ENCODE peak calls at places on chromosomes 6 and 20, in five cellular contexts. X, T, A, E and F are unnamed samples.

GRCh38 chr6:99543968-99544367 is 24.5 kb downstream of the CCNC start:
- DNase-seq in X (no peak), T (no peak), A (no peak), E (no peak), F (no peak)

GRCh38 chr20:3173582-3174441 is 463 bp upstream of the LZTS3 start:
- DNase-seq in X (peak), T (peak), A (peak), E (peak), F (peak)

GRCh38 chr6:46504242-46504641 is 13.0 kb upstream of the RCAN2 start:
- DNase-seq in X (no peak), T (no peak), A (no peak), E (no peak), F (no peak)

GRCh38 chr20:1326031-1326930 is 2.7 kb downstream of the SDCBP2 start:
- DNase-seq in X (no peak), T (no peak), A (peak), E (no peak), F (peak)

GRCh38 chr6:47571488-47571887 is 93.9 kb downstream of the CD2AP start:
- DNase-seq in X (no peak), T (no peak), A (no peak), E (no peak), F (no peak)

GRCh38 chr20:45904583-45905504 is 7.1 kb downstream of the PLTP start:
- DNase-seq in X (no peak), T (no peak), A (no peak), E (no peak), F (no peak)

GRCh38 chr20:50146732-50147662 is 6.5 kb downstream of the PEDS1 start:
- DNase-seq in X (no peak), T (no peak), A (no peak), E (no peak), F (peak)

GRCh38 chr6:41040101-41040910 is 1.3 kb upstream of the UNC5CL start:
- DNase-seq in X (no peak), T (no peak), A (peak), E (no peak), F (no peak)

GRCh38 chr6:34916348-34916967 is 27.4 kb downstream of the ANKS1A start:
- DNase-seq in X (no peak), T (no peak), A (no peak), E (no peak), F (no peak)

GRCh38 chr6:53327017-53327395 is 21.7 kb downstream of the ELOVL5 start:
- DNase-seq in X (no peak), T (no peak), A (peak), E (no peak), F (no peak)

GRCh38 chr6:114131943-114132342 is 161.0 kb upstream of the HDAC2 start:
- DNase-seq in X (no peak), T (no peak), A (no peak), E (no peak), F (no peak)

GRCh38 chr6:17919494-17919893 is 67.9 kb downstream of the KIF13A start:
- DNase-seq in X (no peak), T (no peak), A (no peak), E (no peak), F (no peak)

GRCh38 chr6:142802124-142802523 is 142.9 kb downstream of the HIVEP2 start:
- DNase-seq in X (no peak), T (no peak), A (peak), E (peak), F (peak)

GRCh38 chr20:50578061-50578777 is 68.0 kb downstream of the PTPN1 start:
- DNase-seq in X (no peak), T (no peak), A (no peak), E (no peak), F (peak)

GRCh38 chr6:54892831-54893230 is 46.3 kb downstream of the FAM83B start:
- DNase-seq in X (no peak), T (no peak), A (no peak), E (peak), F (peak)

GRCh38 chr6:161141173-161141572 is 132.7 kb downstream of the AGPAT4 start:
- DNase-seq in X (peak), T (no peak), A (no peak), E (no peak), F (no peak)

GRCh38 chr6:106870824-106871300 is 103.7 kb downstream of the CD24 start:
- DNase-seq in X (no peak), T (no peak), A (no peak), E (no peak), F (no peak)

DNA sequence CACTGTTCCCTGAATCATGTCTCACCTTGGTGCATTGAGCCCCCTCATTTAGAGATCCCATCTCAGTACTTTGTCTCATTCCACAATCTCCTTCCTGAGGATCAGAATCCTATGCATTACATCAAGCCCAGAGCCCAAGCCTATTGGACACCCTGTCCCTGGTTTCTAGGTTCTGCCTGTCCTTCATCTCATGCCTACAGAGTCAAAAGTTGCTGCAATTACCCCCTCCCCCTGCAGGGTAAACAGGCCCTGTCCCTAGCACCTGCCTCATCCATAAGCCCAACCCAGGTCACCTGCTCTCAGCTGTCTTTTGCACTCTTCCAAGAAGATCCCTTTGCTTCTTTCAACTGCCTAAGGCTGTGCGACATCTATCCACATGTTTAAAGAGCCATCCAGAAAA is 93.9 kb downstream of the SPTLC3 start:
- DNase-seq in X (no peak), T (no peak), A (no peak), E (no peak), F (no peak)
- TF ChIP-seq CTCF in X (no peak), T (no peak), A (no peak), E (no peak), F (no peak)

GRCh38 chr20:10672579-10673127 is 1.1 kb downstream of the JAG1 start:
- DNase-seq in X (peak), T (peak), A (peak), E (no peak), F (no peak)
- TF ChIP-seq POLR2A in X (no peak), T (no peak), A (no peak), E (no peak), F (no peak)

GRCh38 chr6:159533568-159533967 is 159.5 kb downstream of the SOD2 start:
- DNase-seq in X (no peak), T (no peak), A (no peak), E (no peak), F (no peak)
- H3K27ac ChIP-seq in X (no peak), T (no peak), A (no peak), E (no peak), F (no peak)

DNA sequence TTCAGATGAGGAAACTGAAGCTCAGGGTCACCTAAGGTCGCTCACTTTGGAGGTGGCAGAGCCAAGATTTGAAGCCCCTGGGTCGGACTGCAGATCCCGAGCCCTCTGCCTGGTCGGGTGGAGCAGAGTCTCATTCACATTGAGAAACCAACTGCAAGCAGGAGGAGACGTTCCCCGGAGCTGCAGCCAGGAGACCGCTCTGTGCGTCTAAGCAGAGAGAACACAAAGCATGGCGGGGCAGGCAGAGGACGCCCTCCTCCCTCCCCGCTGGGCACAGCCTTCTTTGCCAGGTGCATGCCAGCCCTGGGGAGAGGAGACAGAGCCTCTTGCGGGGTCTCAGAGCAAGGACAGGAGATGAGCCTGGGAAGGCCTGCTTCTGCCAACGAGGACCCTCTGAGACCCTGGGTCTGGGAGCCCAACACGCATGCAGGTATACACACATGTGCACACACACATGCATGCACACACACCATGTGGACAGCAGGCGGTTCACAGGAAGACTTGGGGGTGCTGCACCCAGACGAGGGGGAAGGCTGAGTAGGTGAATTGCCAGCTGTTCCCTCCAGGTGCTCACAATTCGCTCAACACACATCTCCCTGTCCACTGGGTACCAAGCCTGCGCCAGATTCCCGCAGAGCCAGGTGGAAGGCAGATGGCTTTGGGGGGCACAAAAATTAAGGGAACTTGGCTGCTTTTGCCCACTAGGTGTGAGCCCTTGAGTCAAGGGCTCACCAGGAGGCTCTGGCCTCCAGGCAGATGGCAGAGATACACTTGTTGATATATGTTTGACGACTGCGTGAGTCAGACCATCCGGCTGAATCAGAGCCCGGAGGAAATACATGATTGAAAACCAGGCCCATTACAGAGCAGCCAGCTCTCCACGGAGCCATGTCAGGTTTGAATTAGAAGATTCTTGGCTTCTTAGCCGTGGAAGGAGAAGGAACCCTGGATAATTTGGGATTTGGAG is 5.5 kb upstream of the NTSR1 start:
- DNase-seq in X (no peak), T (no peak), A (peak), E (peak), F (no peak)
- TF ChIP-seq CTCF in X (no peak), T (no peak), A (peak), E (peak), F (no peak)

DNA sequence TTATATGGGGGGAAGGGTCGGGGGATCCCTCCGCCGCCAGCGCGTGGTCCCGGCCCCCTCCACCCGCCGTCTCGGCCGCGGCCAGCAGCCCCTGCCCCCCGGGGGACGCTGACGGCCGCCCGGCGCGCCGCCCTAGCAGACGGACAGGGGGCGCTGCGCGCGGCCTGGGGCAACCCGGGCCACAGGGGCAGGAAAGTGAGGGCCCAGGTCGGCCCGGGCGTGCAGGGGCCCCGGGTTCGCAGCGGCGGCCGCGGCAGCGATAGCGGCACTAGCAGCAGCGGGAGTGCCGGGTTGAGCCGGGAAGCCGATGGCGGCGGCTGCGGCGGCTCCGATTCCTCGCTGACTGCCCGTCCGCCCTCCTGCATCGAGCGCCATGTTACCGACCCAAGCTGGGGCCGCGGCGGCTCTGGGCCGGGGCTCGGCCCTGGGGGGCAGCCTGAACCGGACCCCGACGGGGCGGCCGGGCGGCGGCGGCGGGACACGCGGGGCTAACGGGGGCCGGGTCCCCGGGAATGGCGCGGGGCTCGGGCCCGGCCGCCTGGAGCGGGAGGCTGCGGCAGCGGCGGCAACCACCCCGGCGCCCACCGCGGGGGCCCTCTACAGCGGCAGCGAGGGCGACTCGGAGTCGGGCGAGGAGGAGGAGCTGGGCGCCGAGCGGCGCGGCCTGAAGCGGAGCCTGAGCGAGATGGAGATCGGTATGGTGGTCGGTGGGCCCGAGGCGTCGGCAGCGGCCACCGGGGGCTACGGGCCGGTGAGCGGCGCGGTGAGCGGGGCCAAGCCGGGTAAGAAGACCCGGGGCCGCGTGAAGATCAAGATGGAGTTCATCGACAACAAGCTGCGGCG is 436 bp downstream of the SRF start:
- DNase-seq in X (peak), T (no peak), A (no peak), E (no peak), F (no peak)
- TF ChIP-seq POLR2A in X (no peak), T (no peak), A (peak), E (peak), F (peak)

DNA sequence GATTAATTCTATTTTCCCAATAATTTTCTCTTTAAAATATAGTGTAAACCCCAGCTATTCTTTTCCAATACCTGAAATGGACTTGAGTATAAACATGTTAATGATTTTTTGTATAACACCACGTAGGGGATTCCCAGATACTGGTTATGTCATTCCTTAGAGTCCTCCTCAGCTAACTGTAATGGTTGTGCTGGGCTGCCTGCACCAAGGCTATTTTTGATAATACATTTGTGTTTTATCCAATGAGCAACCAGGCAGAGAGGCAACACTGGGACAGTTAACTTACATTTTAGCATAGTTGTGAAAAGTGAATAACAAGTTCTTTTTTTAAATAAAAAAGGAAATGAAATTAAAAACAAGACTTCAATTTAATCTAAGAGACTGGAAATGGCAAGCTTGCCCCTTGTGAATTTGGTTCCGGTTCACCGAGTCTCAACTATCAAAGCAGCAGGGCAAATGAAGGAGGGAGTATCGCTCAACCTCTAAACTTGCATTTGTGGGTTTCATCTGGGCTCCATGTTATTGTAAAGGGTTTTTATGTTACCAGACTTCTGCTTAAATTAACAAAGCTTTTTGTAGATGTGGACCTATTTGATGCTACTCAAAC is 18.8 kb upstream of the BACH2 start:
- DNase-seq in X (no peak), T (no peak), A (no peak), E (no peak), F (no peak)
- H3K27ac ChIP-seq in X (no peak), T (no peak), A (no peak), E (no peak), F (no peak)

DNA sequence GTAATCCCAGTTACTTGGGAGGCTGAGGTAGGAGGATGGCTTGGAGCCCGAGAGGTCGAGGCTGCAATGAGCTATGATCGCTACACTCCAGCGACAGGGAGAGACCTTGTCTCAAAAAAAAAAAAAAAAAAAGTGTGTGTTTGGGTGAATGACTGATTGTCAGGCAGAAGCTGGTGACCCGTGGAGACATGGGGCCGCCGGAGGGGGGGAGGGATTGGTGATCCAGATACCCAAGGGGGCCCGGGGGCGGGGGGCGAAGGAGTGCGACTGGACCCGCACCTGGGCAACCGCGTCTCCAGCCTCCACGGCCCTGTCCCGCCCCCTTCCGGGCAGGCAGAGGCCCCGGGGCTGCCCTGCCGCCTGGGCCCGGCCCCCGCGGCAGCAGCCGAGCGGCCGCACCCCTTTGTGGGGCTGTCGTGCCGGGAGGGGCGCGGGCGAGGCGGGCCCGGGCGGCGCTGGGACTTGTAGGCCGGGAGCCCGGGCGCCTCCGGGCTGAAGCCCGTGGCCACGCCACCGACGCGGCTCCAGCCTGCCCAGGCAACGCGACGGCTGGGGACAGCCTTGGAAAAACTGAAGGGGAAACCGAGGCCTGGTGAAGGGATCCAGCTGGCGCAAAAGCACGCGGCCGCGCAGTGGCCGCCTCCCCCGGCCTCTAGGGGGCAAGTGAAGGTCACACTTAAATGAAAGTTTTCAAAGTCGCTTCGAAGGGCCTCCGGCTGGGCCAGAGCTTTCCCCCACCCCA is 2.1 kb upstream of the RBM38 start:
- DNase-seq in X (peak), T (no peak), A (peak), E (peak), F (peak)
- TF ChIP-seq CTCF in X (peak), T (peak), A (peak), E (peak), F (peak)

DNA sequence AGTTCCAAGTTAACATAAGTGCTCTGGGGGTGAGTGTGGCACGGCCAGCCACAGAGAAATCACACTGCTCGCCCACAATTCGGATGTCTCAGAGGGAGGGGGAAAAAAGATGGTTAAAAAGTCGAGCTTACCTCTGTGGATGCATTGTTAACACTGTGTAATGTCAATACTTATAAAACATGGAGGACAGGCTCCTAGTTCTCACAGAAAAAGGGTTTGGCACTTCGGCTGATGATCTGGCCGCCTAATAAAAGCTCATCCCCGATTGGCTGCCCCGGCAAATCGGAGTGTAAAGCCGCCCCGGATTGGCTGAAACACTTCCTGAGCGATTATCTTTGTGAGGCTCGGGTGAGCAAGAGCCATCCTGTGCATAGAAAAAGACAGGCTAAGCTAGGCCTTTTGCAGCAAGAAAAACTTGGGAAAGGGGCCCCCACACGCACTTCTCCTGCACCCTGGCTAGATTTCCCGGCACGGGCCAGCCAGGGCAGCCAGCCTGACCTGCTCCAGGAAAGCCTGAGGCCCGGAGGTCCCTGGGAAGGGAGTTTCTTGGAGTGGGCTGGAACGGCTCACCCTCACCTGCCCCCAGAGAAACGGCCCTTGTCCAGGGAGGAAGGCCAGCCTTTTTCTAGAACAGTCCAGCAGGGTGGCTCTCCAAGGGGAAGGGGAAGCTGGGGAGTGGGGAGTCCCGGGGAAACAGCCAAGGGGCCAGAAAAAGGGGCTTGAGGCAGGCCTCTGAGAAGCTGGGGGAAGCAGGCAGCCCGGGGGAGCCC is at the start of gene ZMYND8:
- DNase-seq in X (peak), T (peak), A (peak), E (peak), F (peak)
- TF ChIP-seq POLR2A in X (no peak), T (no peak), A (no peak), E (peak), F (peak)

GRCh38 chr20:12464036-12464435 is 544.7 kb upstream of the SPTLC3 start:
- DNase-seq in X (no peak), T (no peak), A (no peak), E (no peak), F (no peak)
- H3K27ac ChIP-seq in X (no peak), T (no peak), A (no peak), E (no peak), F (no peak)

DNA sequence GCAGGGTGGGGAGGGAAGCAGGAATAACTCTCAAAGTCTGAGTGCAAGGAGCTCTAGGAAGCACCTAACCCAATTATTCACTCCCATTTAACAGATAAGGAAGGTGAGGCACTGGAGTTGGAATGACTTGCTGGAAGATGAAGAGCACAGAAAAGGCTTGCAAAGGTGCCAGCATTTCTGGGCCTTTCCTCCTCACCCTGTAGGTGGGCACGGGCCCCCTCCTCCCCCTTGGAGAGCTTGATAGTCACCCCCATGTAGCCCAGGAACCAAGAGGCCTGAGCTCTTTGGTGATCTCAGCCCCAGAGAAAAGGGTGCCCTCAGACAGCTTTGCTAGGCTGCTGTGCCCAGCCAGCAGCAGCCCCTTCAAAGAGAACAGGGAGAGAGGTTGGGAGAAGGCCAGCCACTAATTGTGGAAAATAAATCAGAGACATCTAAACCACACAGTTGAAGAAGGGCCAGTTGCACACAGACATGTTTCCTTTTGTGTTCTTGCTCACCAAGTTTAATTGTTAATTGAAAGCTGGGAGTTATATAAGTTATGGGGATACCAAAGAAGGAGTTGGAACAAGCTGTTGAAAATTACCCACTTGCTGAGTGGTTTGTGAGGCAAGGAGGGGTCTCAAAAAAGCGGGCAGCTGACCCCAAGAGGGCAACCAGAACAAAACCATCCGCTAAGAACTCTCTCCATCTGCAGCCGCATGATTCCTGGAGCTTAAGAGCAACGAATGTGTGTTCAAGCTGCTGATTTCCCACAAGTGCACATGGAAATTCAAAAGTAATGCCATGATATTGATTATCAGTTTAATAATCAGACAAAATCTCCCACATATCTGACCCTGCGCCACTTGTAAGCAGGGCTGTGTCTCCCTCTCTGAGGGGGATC is 77.0 kb downstream of the MRPL14 start:
- DNase-seq in X (no peak), T (no peak), A (no peak), E (no peak), F (no peak)
- TF ChIP-seq CTCF in X (no peak), T (no peak), A (no peak), E (no peak), F (no peak)